ENCODE peak calls at places on chromosomes 6 and 20, in nine cellular contexts. One of them, this sample, is unnamed.

GRCh38 chr6:82144852-82145332 is 102.7 kb downstream of the IBTK start:
- DNase-seq in GM04504: peak
- DNase-seq in CD8-positive, alpha-beta T cell: no peak
- DNase-seq in suprapubic skin: no peak
- DNase-seq in IMR-90: peak
- DNase-seq in GM12891: no peak
- DNase-seq in esophagus squamous epithelium: no peak
- DNase-seq in NCI-H187 treated with DMSO at 0.1 percent for 48 hours: no peak
- DNase-seq in AG10803: peak
- DNase-seq in this sample: peak

GRCh38 chr20:58205850-58206249 is 22.6 kb downstream of the ANKRD60 start:
- DNase-seq in GM04504: no peak
- DNase-seq in CD8-positive, alpha-beta T cell: no peak
- DNase-seq in suprapubic skin: no peak
- DNase-seq in IMR-90: no peak
- DNase-seq in GM12891: no peak
- DNase-seq in esophagus squamous epithelium: no peak
- DNase-seq in NCI-H187 treated with DMSO at 0.1 percent for 48 hours: no peak
- DNase-seq in AG10803: no peak
- DNase-seq in this sample: no peak

GRCh38 chr6:153599901-153600300 is 439.1 kb upstream of the OPRM1 start:
- DNase-seq in GM04504: no peak
- DNase-seq in CD8-positive, alpha-beta T cell: no peak
- DNase-seq in suprapubic skin: no peak
- DNase-seq in IMR-90: no peak
- DNase-seq in GM12891: no peak
- DNase-seq in esophagus squamous epithelium: no peak
- DNase-seq in NCI-H187 treated with DMSO at 0.1 percent for 48 hours: no peak
- DNase-seq in AG10803: no peak
- DNase-seq in this sample: no peak

GRCh38 chr6:16540804-16541752 is 220.2 kb downstream of the ATXN1 start:
- DNase-seq in GM04504: no peak
- DNase-seq in CD8-positive, alpha-beta T cell: no peak
- DNase-seq in suprapubic skin: no peak
- DNase-seq in IMR-90: no peak
- DNase-seq in GM12891: no peak
- DNase-seq in esophagus squamous epithelium: no peak
- DNase-seq in NCI-H187 treated with DMSO at 0.1 percent for 48 hours: no peak
- DNase-seq in AG10803: peak
- DNase-seq in this sample: no peak

GRCh38 chr6:132115714-132116366 is 164.7 kb upstream of the CCN2 start:
- DNase-seq in GM04504: no peak
- DNase-seq in CD8-positive, alpha-beta T cell: no peak
- DNase-seq in suprapubic skin: no peak
- DNase-seq in IMR-90: peak
- DNase-seq in GM12891: no peak
- DNase-seq in esophagus squamous epithelium: no peak
- DNase-seq in NCI-H187 treated with DMSO at 0.1 percent for 48 hours: no peak
- DNase-seq in AG10803: peak
- DNase-seq in this sample: no peak

GRCh38 chr6:168648240-168648639 is 207.3 kb downstream of the SMOC2 start:
- DNase-seq in GM04504: no peak
- DNase-seq in CD8-positive, alpha-beta T cell: no peak
- DNase-seq in suprapubic skin: no peak
- DNase-seq in IMR-90: no peak
- DNase-seq in GM12891: no peak
- DNase-seq in esophagus squamous epithelium: no peak
- DNase-seq in NCI-H187 treated with DMSO at 0.1 percent for 48 hours: no peak
- DNase-seq in AG10803: no peak
- DNase-seq in this sample: no peak

GRCh38 chr6:149809798-149810197 is 54.4 kb downstream of the LRP11 start:
- DNase-seq in GM04504: no peak
- DNase-seq in CD8-positive, alpha-beta T cell: no peak
- DNase-seq in suprapubic skin: no peak
- DNase-seq in IMR-90: no peak
- DNase-seq in GM12891: no peak
- DNase-seq in esophagus squamous epithelium: no peak
- DNase-seq in NCI-H187 treated with DMSO at 0.1 percent for 48 hours: no peak
- DNase-seq in AG10803: no peak
- DNase-seq in this sample: no peak

GRCh38 chr20:642398-643174 is 10.4 kb downstream of the SRXN1 start:
- DNase-seq in GM04504: no peak
- DNase-seq in CD8-positive, alpha-beta T cell: no peak
- DNase-seq in suprapubic skin: no peak
- DNase-seq in IMR-90: no peak
- DNase-seq in GM12891: no peak
- DNase-seq in esophagus squamous epithelium: no peak
- DNase-seq in NCI-H187 treated with DMSO at 0.1 percent for 48 hours: no peak
- DNase-seq in AG10803: no peak
- DNase-seq in this sample: peak

GRCh38 chr6:9621276-9621675 is 793.6 kb downstream of the TFAP2A start:
- DNase-seq in GM04504: no peak
- DNase-seq in CD8-positive, alpha-beta T cell: no peak
- DNase-seq in suprapubic skin: no peak
- DNase-seq in IMR-90: peak
- DNase-seq in GM12891: no peak
- DNase-seq in esophagus squamous epithelium: no peak
- DNase-seq in NCI-H187 treated with DMSO at 0.1 percent for 48 hours: no peak
- DNase-seq in AG10803: peak
- DNase-seq in this sample: no peak

This sample was measured in ovary.